ENCODE peak calls at places on chromosomes 12 and 14, in five cellular contexts. T, Z, C, K and N are unnamed samples.
A peak's percentile ranks its signal among the peaks of the same experiment; 100 is the strongest.

GRCh38 chr12:65958456-65958855 is 134.2 kb downstream of the HMGA2 start:
- DNase-seq in C (peak; percentile 60), Z (no peak), T (peak; percentile 93), K (no peak), N (no peak)

GRCh38 chr14:41037388-41037787 is 569.3 kb upstream of the LRFN5 start:
- DNase-seq in K (no peak), C (no peak), Z (no peak), T (no peak), N (no peak)

GRCh38 chr12:27207626-27208413 is 36.3 kb upstream of the STK38L start:
- DNase-seq in T (no peak), Z (no peak), C (peak; percentile 32), K (peak; percentile 94), N (no peak)

GRCh38 chr14:70188608-70189540 is at the start of gene SLC8A3:
- DNase-seq in K (peak; percentile 69), Z (peak; percentile 59), T (no peak), C (peak; percentile 16), N (no peak)

GRCh38 chr14:68634346-68634745 is 158.5 kb downstream of the ZFP36L1 start:
- DNase-seq in T (no peak), K (no peak), Z (no peak), C (no peak), N (no peak)

GRCh38 chr14:100297320-100298300 is 8.6 kb downstream of the SLC25A29 start:
- DNase-seq in Z (no peak), T (no peak), C (peak; percentile 90), K (peak; percentile 78), N (peak; percentile 50)

GRCh38 chr14:43687866-43688265 is 819.2 kb downstream of the FSCB start:
- DNase-seq in C (peak; percentile 81), T (peak; percentile 64), Z (no peak), K (no peak), N (no peak)

GRCh38 chr12:91100901-91101300 is 10.4 kb downstream of the LUM start:
- DNase-seq in C (no peak), T (no peak), Z (no peak), K (no peak), N (no peak)

GRCh38 chr12:71536279-71536938 is 96.8 kb downstream of the LGR5 start:
- DNase-seq in K (no peak), Z (no peak), T (no peak), C (no peak), N (no peak)

GRCh38 chr12:93990832-93991748 is 157.3 kb upstream of the PLXNC1 start:
- DNase-seq in K (no peak), C (peak; percentile 40), Z (peak; percentile 46), T (no peak), N (no peak)
- TF ChIP-seq CTCF in K (no peak), C (peak; percentile 50), Z (peak; percentile 60), T (no peak), N (no peak)

DNA sequence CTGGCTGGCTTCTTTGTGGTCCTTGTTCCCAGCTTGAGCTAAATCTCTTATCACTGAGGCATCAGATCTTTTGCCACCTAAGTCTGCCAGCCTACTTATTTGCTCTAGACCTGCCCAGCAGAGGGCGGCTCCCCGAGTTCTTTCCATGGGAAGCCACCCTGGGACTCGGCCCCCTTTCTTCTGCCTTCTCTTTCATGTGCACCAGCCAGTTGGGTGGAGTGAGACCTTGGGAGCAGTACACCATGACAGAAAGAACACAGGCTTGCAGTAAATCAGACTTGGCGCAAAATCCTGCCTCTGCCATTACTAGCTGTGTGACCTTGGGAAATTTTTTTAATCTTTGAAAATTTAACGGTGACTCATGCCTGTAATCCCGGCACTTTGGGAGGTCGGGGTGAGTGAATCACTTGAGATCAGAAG is 7.4 kb downstream of the SMAGP start:
- DNase-seq in Z (peak; percentile 20), T (peak; percentile 56), K (peak; percentile 34), C (peak; percentile 45), N (no peak)
- TF ChIP-seq CTCF in Z (peak; percentile 37), T (peak; percentile 65), K (peak; percentile 12), C (no peak), N (no peak)

GRCh38 chr14:35292051-35292769 is at the start of gene PSMA6:
- DNase-seq in T (peak; percentile 100), K (peak; percentile 100), Z (peak; percentile 97), C (peak; percentile 98), N (peak; percentile 96)
- TF ChIP-seq CTCF in T (no peak), K (no peak), Z (no peak), C (no peak), N (no peak)

DNA sequence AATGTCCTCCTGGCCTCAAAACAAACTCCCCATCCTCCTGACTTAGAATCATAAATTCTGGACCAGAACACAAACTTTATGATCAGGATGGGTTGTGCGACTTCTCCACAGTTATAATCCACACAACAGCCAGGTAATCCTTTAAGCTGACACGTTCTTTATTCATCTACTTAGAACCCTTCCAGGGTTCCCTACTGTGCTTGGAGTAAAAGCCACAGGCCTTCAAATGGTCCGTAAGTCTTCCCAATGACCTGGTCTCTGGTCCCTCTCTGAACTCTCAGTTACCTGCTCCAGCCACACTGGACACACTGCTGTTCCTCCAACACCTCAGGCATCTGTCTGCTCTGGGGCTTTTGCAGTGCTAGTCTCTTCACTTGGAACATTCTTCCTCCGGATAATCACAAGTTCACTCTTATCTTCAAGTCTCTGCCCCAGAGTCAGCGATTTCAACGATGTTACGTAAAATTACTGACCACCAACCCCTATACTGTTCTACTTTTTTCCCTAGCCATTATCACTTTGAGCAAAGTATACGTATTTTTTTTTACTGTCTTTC is 1.7 kb upstream of the RNASE7 start:
- DNase-seq in T (no peak), K (no peak), C (no peak), Z (no peak), N (no peak)
- TF ChIP-seq CTCF in T (no peak), K (no peak), C (no peak), Z (no peak), N (no peak)

GRCh38 chr12:38544357-38545066 is 227.9 kb downstream of the ALG10B start:
- DNase-seq in C (no peak), T (no peak), Z (peak; percentile 14), K (no peak), N (no peak)
- TF ChIP-seq CTCF in C (no peak), T (peak; percentile 43), Z (no peak), K (peak; percentile 3), N (no peak)

GRCh38 chr12:56315626-56316473 is at the start of gene CNPY2:
- DNase-seq in Z (peak; percentile 89), K (peak; percentile 100), C (peak; percentile 96), T (peak; percentile 98), N (peak; percentile 95)
- TF ChIP-seq CTCF in Z (peak; percentile 46), K (peak; percentile 13), C (no peak), T (peak; percentile 44), N (no peak)